ENCODE peak calls at places on chromosomes 11 and 22, in nine cellular contexts. One of them, this sample, is unnamed.

GRCh38 chr11:128689586-128689945 is 4.3 kb upstream of the FLI1 start:
- DNase-seq in suprapubic skin: no peak
- DNase-seq in right lobe of liver: peak; percentile 50
- DNase-seq in mucosa of descending colon: no peak
- DNase-seq in AG04449: no peak
- DNase-seq in fibroblast of mammary gland: no peak
- DNase-seq in astrocyte of the cerebellum: no peak
- DNase-seq in WERI-Rb-1: no peak
- DNase-seq in fibroblast of lung: no peak
- DNase-seq in this sample: no peak

GRCh38 chr11:116851631-116852030 is 14.2 kb upstream of the APOA1 start:
- DNase-seq in suprapubic skin: no peak
- DNase-seq in WERI-Rb-1: no peak
- DNase-seq in right lobe of liver: no peak
- DNase-seq in fibroblast of lung: peak; percentile 26
- DNase-seq in AG04449: no peak
- DNase-seq in fibroblast of mammary gland: peak; percentile 23
- DNase-seq in astrocyte of the cerebellum: no peak
- DNase-seq in mucosa of descending colon: peak; percentile 47
- DNase-seq in this sample: no peak

GRCh38 chr11:58740447-58740846 is 8.7 kb upstream of the GLYAT start:
- DNase-seq in mucosa of descending colon: no peak
- DNase-seq in fibroblast of lung: no peak
- DNase-seq in fibroblast of mammary gland: no peak
- DNase-seq in suprapubic skin: no peak
- DNase-seq in astrocyte of the cerebellum: no peak
- DNase-seq in WERI-Rb-1: no peak
- DNase-seq in right lobe of liver: peak; percentile 51
- DNase-seq in AG04449: no peak
- DNase-seq in this sample: no peak

GRCh38 chr22:19984201-19984753 is 32.3 kb downstream of the ARVCF start:
- DNase-seq in astrocyte of the cerebellum: no peak
- DNase-seq in WERI-Rb-1: peak; percentile 50
- DNase-seq in fibroblast of lung: peak; percentile 79
- DNase-seq in AG04449: no peak
- DNase-seq in mucosa of descending colon: no peak
- DNase-seq in fibroblast of mammary gland: peak; percentile 67
- DNase-seq in right lobe of liver: peak; percentile 50
- DNase-seq in suprapubic skin: no peak
- DNase-seq in this sample: peak; percentile 78

GRCh38 chr11:3124821-3125220 is 40.3 kb downstream of the OSBPL5 start:
- DNase-seq in astrocyte of the cerebellum: no peak
- DNase-seq in fibroblast of mammary gland: no peak
- DNase-seq in right lobe of liver: peak; percentile 29
- DNase-seq in WERI-Rb-1: no peak
- DNase-seq in AG04449: no peak
- DNase-seq in suprapubic skin: no peak
- DNase-seq in fibroblast of lung: no peak
- DNase-seq in mucosa of descending colon: no peak
- DNase-seq in this sample: no peak

GRCh38 chr11:126391970-126392637 is 36.6 kb downstream of the ST3GAL4 start:
- DNase-seq in mucosa of descending colon: no peak
- DNase-seq in suprapubic skin: no peak
- DNase-seq in right lobe of liver: no peak
- DNase-seq in AG04449: no peak
- DNase-seq in fibroblast of mammary gland: no peak
- DNase-seq in fibroblast of lung: no peak
- DNase-seq in astrocyte of the cerebellum: no peak
- DNase-seq in WERI-Rb-1: no peak
- DNase-seq in this sample: no peak

GRCh38 chr11:90468923-90469322 is 246.1 kb upstream of the CHORDC1 start:
- DNase-seq in mucosa of descending colon: no peak
- DNase-seq in astrocyte of the cerebellum: peak; percentile 72
- DNase-seq in AG04449: no peak
- DNase-seq in fibroblast of lung: peak; percentile 82
- DNase-seq in right lobe of liver: no peak
- DNase-seq in WERI-Rb-1: no peak
- DNase-seq in suprapubic skin: no peak
- DNase-seq in fibroblast of mammary gland: no peak
- DNase-seq in this sample: no peak

GRCh38 chr11:19873730-19874129 is 161.1 kb downstream of the NAV2 start:
- DNase-seq in fibroblast of mammary gland: no peak
- DNase-seq in fibroblast of lung: peak; percentile 32
- DNase-seq in AG04449: no peak
- DNase-seq in suprapubic skin: no peak
- DNase-seq in WERI-Rb-1: no peak
- DNase-seq in astrocyte of the cerebellum: no peak
- DNase-seq in mucosa of descending colon: no peak
- DNase-seq in right lobe of liver: no peak
- DNase-seq in this sample: no peak

GRCh38 chr11:57100638-57101312 is 81.0 kb upstream of the LRRC55 start:
- DNase-seq in mucosa of descending colon: no peak
- DNase-seq in right lobe of liver: no peak
- DNase-seq in WERI-Rb-1: no peak
- DNase-seq in AG04449: no peak
- DNase-seq in fibroblast of mammary gland: no peak
- DNase-seq in astrocyte of the cerebellum: no peak
- DNase-seq in suprapubic skin: no peak
- DNase-seq in fibroblast of lung: no peak
- DNase-seq in this sample: no peak

GRCh38 chr11:1876361-1877063 is 15.2 kb downstream of the PRR33 start:
- DNase-seq in suprapubic skin: peak; percentile 86
- DNase-seq in astrocyte of the cerebellum: no peak
- DNase-seq in right lobe of liver: peak; percentile 62
- DNase-seq in WERI-Rb-1: peak; percentile 58
- DNase-seq in fibroblast of lung: peak; percentile 21
- DNase-seq in mucosa of descending colon: peak; percentile 59
- DNase-seq in AG04449: no peak
- DNase-seq in fibroblast of mammary gland: peak; percentile 86
- DNase-seq in this sample: peak; percentile 87

GRCh38 chr11:34425863-34426262 is 12.9 kb upstream of the CAT start:
- DNase-seq in astrocyte of the cerebellum: no peak
- DNase-seq in suprapubic skin: no peak
- DNase-seq in right lobe of liver: no peak
- DNase-seq in WERI-Rb-1: no peak
- DNase-seq in fibroblast of lung: peak; percentile 16
- DNase-seq in fibroblast of mammary gland: peak; percentile 78
- DNase-seq in mucosa of descending colon: no peak
- DNase-seq in AG04449: no peak
- DNase-seq in this sample: no peak

GRCh38 chr22:38923463-38924196 is 33.8 kb upstream of the APOBEC3A start:
- DNase-seq in WERI-Rb-1: peak; percentile 88
- DNase-seq in right lobe of liver: no peak
- DNase-seq in fibroblast of lung: peak; percentile 92
- DNase-seq in mucosa of descending colon: peak; percentile 79
- DNase-seq in astrocyte of the cerebellum: peak; percentile 89
- DNase-seq in suprapubic skin: no peak
- DNase-seq in AG04449: peak; percentile 14
- DNase-seq in fibroblast of mammary gland: peak; percentile 86
- DNase-seq in this sample: peak; percentile 69

GRCh38 chr22:50498322-50498861 is 9.1 kb downstream of the LMF2 start:
- DNase-seq in WERI-Rb-1: peak; percentile 85
- DNase-seq in mucosa of descending colon: peak; percentile 90
- DNase-seq in suprapubic skin: peak; percentile 77
- DNase-seq in fibroblast of lung: peak; percentile 36
- DNase-seq in fibroblast of mammary gland: peak; percentile 66
- DNase-seq in right lobe of liver: peak; percentile 86
- DNase-seq in astrocyte of the cerebellum: no peak
- DNase-seq in AG04449: no peak
- DNase-seq in this sample: peak; percentile 94

DNA sequence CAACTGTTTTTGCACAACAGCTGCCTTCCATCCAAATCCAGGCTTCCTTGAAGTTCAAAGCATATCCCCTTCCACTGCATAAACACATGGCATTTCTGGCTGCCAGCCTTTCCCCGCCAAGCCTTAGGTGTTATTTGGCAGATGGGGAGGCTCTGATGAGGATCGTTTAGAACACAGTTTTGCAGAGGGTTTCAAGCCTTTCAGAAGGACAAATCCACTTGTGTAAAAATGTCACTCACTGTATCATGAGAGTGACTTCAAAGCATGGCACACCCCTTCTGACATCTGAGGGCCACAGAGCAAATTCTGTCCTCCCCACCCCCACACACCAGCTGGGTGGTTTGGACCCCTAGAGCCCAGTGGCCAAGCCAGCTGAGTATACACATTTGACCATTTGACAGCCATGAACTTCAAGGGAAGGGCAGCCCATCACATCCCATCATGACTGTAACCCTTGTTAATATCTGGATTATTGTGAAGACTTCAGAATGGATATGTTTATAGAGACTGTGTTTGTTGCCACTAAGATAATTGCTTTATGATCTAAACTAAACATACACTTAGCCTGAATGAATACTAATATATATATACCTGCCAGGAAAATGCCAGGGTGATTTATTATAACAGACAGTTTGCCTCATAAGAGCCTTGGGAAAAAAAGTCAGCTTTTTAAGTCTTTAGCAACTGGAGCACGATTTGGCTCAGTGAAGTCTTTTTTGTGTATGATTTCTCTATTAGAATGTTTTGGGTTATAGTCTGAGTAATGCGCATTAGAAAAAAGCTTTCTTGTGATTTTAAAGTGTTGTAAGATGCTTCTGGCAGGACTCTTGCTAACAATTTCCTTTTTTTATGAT is 31.9 kb downstream of the FBLN1 start:
- DNase-seq in fibroblast of lung: peak; percentile 60
- DNase-seq in mucosa of descending colon: no peak
- DNase-seq in astrocyte of the cerebellum: no peak
- DNase-seq in suprapubic skin: no peak
- DNase-seq in fibroblast of mammary gland: peak; percentile 59
- DNase-seq in AG04449: no peak
- DNase-seq in right lobe of liver: no peak
- DNase-seq in WERI-Rb-1: no peak
- DNase-seq in this sample: peak; percentile 80
- H3K4me3 ChIP-seq in fibroblast of lung: no peak overlapping the region
- H3K4me3 ChIP-seq in mucosa of descending colon: no peak overlapping the region
- H3K4me3 ChIP-seq in astrocyte of the cerebellum: no peak overlapping the region
- H3K4me3 ChIP-seq in suprapubic skin: no peak overlapping the region
- H3K4me3 ChIP-seq in fibroblast of mammary gland: no peak overlapping the region
- H3K4me3 ChIP-seq in AG04449: no peak overlapping the region
- H3K4me3 ChIP-seq in right lobe of liver: no peak overlapping the region
- H3K4me3 ChIP-seq in WERI-Rb-1: no peak overlapping the region
- H3K4me3 ChIP-seq in this sample: no peak overlapping the region

DNA sequence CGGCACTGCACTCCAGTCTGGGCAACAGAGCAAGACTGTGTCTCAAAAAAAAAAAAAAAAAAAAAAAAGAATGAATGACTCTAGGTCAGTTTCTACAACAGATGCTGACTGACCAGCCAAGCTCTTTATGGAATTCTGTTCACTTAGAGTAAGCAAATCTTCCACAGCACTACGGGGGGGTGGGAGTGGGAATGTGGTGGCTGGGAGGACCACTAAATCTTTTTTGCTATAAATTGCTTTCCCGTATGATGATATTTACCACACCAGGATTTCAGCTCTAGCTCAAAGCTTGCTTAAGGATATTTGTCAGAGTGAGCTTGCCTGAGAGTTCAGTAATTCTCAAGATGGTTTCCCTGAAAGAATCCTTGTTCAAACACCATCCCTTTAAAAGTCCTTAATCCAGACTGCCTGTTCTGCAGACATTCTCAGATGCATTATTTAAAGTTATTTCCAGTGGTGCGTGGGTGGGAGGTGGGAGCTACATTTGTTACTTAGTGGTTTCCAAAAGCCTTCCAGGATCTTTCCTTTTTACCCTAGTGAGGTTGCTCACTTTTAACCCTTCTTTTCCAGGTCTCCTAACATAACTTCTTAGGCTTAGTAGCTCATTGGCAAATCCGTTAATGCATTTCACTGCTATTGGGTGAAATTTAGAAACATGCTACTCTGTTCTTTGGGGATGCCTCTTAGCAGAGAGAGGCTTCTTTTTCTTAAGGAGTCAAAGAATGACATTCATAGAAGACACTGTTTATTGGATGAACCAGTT is 65.9 kb downstream of the UBASH3B start:
- DNase-seq in suprapubic skin: no peak
- DNase-seq in right lobe of liver: no peak
- DNase-seq in fibroblast of lung: peak; percentile 80
- DNase-seq in astrocyte of the cerebellum: no peak
- DNase-seq in WERI-Rb-1: no peak
- DNase-seq in mucosa of descending colon: no peak
- DNase-seq in AG04449: no peak
- DNase-seq in fibroblast of mammary gland: peak; percentile 45
- DNase-seq in this sample: no peak
- H3K4me3 ChIP-seq in suprapubic skin: no peak overlapping the region
- H3K4me3 ChIP-seq in right lobe of liver: no peak overlapping the region
- H3K4me3 ChIP-seq in fibroblast of lung: no peak overlapping the region
- H3K4me3 ChIP-seq in astrocyte of the cerebellum: no peak overlapping the region
- H3K4me3 ChIP-seq in WERI-Rb-1: no peak overlapping the region
- H3K4me3 ChIP-seq in mucosa of descending colon: no peak overlapping the region
- H3K4me3 ChIP-seq in AG04449: no peak overlapping the region
- H3K4me3 ChIP-seq in fibroblast of mammary gland: no peak overlapping the region
- H3K4me3 ChIP-seq in this sample: no peak overlapping the region

GRCh38 chr22:29207231-29207550 is 1.5 kb downstream of the EMID1 start:
- DNase-seq in suprapubic skin: no peak
- DNase-seq in mucosa of descending colon: no peak
- DNase-seq in AG04449: no peak
- DNase-seq in WERI-Rb-1: no peak
- DNase-seq in fibroblast of lung: no peak
- DNase-seq in fibroblast of mammary gland: no peak
- DNase-seq in astrocyte of the cerebellum: no peak
- DNase-seq in right lobe of liver: no peak
- DNase-seq in this sample: no peak
- H3K4me3 ChIP-seq in suprapubic skin: peak overlapping the region; percentile 63
- H3K4me3 ChIP-seq in mucosa of descending colon: no peak overlapping the region
- H3K4me3 ChIP-seq in AG04449: no peak overlapping the region
- H3K4me3 ChIP-seq in WERI-Rb-1: no peak overlapping the region
- H3K4me3 ChIP-seq in fibroblast of lung: no peak overlapping the region
- H3K4me3 ChIP-seq in fibroblast of mammary gland: no peak overlapping the region
- H3K4me3 ChIP-seq in astrocyte of the cerebellum: no peak overlapping the region
- H3K4me3 ChIP-seq in right lobe of liver: no peak overlapping the region
- H3K4me3 ChIP-seq in this sample: no peak overlapping the region

GRCh38 chr11:62556872-62557631 is 10.4 kb upstream of the AHNAK start:
- DNase-seq in WERI-Rb-1: no peak
- DNase-seq in AG04449: no peak
- DNase-seq in mucosa of descending colon: peak; percentile 60
- DNase-seq in fibroblast of lung: no peak
- DNase-seq in right lobe of liver: peak; percentile 27
- DNase-seq in suprapubic skin: no peak
- DNase-seq in astrocyte of the cerebellum: no peak
- DNase-seq in fibroblast of mammary gland: no peak
- DNase-seq in this sample: no peak

GRCh38 chr11:62554377-62554776 is 7.8 kb upstream of the AHNAK start:
- DNase-seq in WERI-Rb-1: no peak
- DNase-seq in mucosa of descending colon: no peak
- DNase-seq in fibroblast of lung: no peak
- DNase-seq in right lobe of liver: peak; percentile 55
- DNase-seq in astrocyte of the cerebellum: no peak
- DNase-seq in suprapubic skin: no peak
- DNase-seq in AG04449: no peak
- DNase-seq in fibroblast of mammary gland: no peak
- DNase-seq in this sample: peak; percentile 88

GRCh38 chr11:62556102-62556871 is 9.7 kb upstream of the AHNAK start:
- DNase-seq in WERI-Rb-1: peak; percentile 78
- DNase-seq in mucosa of descending colon: peak; percentile 87
- DNase-seq in suprapubic skin: peak; percentile 97
- DNase-seq in AG04449: peak; percentile 70
- DNase-seq in right lobe of liver: peak; percentile 71
- DNase-seq in astrocyte of the cerebellum: peak; percentile 84
- DNase-seq in fibroblast of mammary gland: peak; percentile 99
- DNase-seq in fibroblast of lung: peak; percentile 92
- DNase-seq in this sample: peak; percentile 88

GRCh38 chr11:62553839-62554361 is 7.3 kb upstream of the AHNAK start:
- DNase-seq in astrocyte of the cerebellum: no peak
- DNase-seq in mucosa of descending colon: peak; percentile 53
- DNase-seq in suprapubic skin: no peak
- DNase-seq in right lobe of liver: peak; percentile 19
- DNase-seq in WERI-Rb-1: no peak
- DNase-seq in fibroblast of mammary gland: peak; percentile 96
- DNase-seq in fibroblast of lung: peak; percentile 93
- DNase-seq in AG04449: peak; percentile 36
- DNase-seq in this sample: no peak

GRCh38 chr11:62555464-62556092 is 9.0 kb upstream of the AHNAK start:
- DNase-seq in fibroblast of lung: peak; percentile 48
- DNase-seq in astrocyte of the cerebellum: no peak
- DNase-seq in WERI-Rb-1: no peak
- DNase-seq in fibroblast of mammary gland: peak; percentile 67
- DNase-seq in AG04449: no peak
- DNase-seq in mucosa of descending colon: peak; percentile 53
- DNase-seq in right lobe of liver: peak; percentile 52
- DNase-seq in suprapubic skin: no peak
- DNase-seq in this sample: peak; percentile 48
- H3K4me3 ChIP-seq in fibroblast of lung: peak overlapping the region; percentile 33
- H3K4me3 ChIP-seq in astrocyte of the cerebellum: peak overlapping the region; percentile 1
- H3K4me3 ChIP-seq in WERI-Rb-1: no peak overlapping the region
- H3K4me3 ChIP-seq in fibroblast of mammary gland: peak overlapping the region; percentile 16
- H3K4me3 ChIP-seq in AG04449: peak overlapping the region; percentile 39
- H3K4me3 ChIP-seq in mucosa of descending colon: no peak overlapping the region
- H3K4me3 ChIP-seq in right lobe of liver: no peak overlapping the region
- H3K4me3 ChIP-seq in suprapubic skin: peak overlapping the region; percentile 29
- H3K4me3 ChIP-seq in this sample: no peak overlapping the region

This sample was measured in SJCRH30.